ENCODE peak calls at places on chromosomes 3 and 15, in nine cellular contexts. O is DND-41, U is IMR-90, Z is endothelial cell of umbilical vein, S is fibroblast of lung, M is OCI-LY7, A is keratinocyte, Y is GM23338, T is mammary epithelial cell. F is an unnamed sample.

GRCh38 chr15:48681274-48681840 is 35.8 kb upstream of the FBN1 start:
- DNase-seq in O (no peak), U (peak), Z (no peak), Y (no peak), T (peak), A (no peak), S (peak), M (no peak), F (peak)

GRCh38 chr3:35651888-35652287 is 12.6 kb downstream of the ARPP21 start:
- DNase-seq in Y (no peak), U (peak), Z (no peak), A (no peak), T (no peak), O (no peak), S (no peak), M (no peak), F (peak)

GRCh38 chr15:67096536-67097294 is 31.3 kb downstream of the SMAD3 start:
- DNase-seq in A (no peak), O (no peak), Z (no peak), M (peak), U (peak), Y (no peak), S (no peak), T (peak), F (peak)

GRCh38 chr3:73490453-73491311 is 134.1 kb downstream of the PDZRN3 start:
- DNase-seq in T (no peak), O (no peak), A (no peak), Y (peak), U (peak), M (no peak), Z (no peak), S (peak), F (peak)

GRCh38 chr3:49058011-49058410 is 28.8 kb upstream of the IMPDH2 start:
- DNase-seq in A (no peak), U (no peak), S (no peak), Y (no peak), M (no peak), O (no peak), Z (no peak), T (no peak), F (no peak)

GRCh38 chr15:100383302-100384107 is 41.7 kb upstream of the ADAMTS17 start:
- DNase-seq in T (peak), Y (peak), S (peak), Z (no peak), O (peak), A (no peak), U (no peak), M (peak), F (peak)

GRCh38 chr15:60795889-60796288 is 316.9 kb upstream of the ICE2 start:
- DNase-seq in A (no peak), Y (no peak), T (no peak), U (no peak), Z (no peak), O (no peak), S (no peak), M (no peak), F (no peak)

GRCh38 chr15:61173899-61174689 is 55.0 kb downstream of the RORA start:
- DNase-seq in T (no peak), Y (peak), A (no peak), Z (peak), M (no peak), S (no peak), O (no peak), U (no peak), F (no peak)

GRCh38 chr3:52435246-52436101 is 9.4 kb downstream of the SEMA3G start:
- DNase-seq in S (no peak), A (no peak), U (no peak), Z (no peak), Y (no peak), M (peak), O (no peak), T (no peak), F (no peak)

GRCh38 chr3:161389445-161390036 is 18.2 kb upstream of the SPTSSB start:
- DNase-seq in M (no peak), A (no peak), U (no peak), O (no peak), Z (no peak), S (no peak), T (no peak), Y (no peak), F (no peak)

GRCh38 chr3:179840985-179841384 is 188.1 kb downstream of the USP13 start:
- DNase-seq in Y (no peak), T (peak), O (no peak), A (peak), Z (no peak), M (no peak), U (peak), S (peak), F (peak)

GRCh38 chr3:26376131-26376530 is 246.4 kb upstream of the LRRC3B start:
- DNase-seq in Z (no peak), U (no peak), S (no peak), T (no peak), Y (no peak), M (no peak), A (no peak), O (no peak), F (no peak)

GRCh38 chr3:173916799-173917198 is 519.3 kb downstream of the NLGN1 start:
- DNase-seq in T (no peak), S (no peak), M (no peak), Z (no peak), Y (no peak), O (no peak), U (no peak), A (no peak), F (no peak)

GRCh38 chr3:32304510-32304909 is 66.0 kb downstream of the CMTM8 start:
- DNase-seq in Y (no peak), U (no peak), Z (no peak), M (no peak), O (no peak), S (peak), T (no peak), A (no peak), F (no peak)

GRCh38 chr3:33030802-33031201 is 66.1 kb downstream of the GLB1 start:
- DNase-seq in Y (peak), S (no peak), Z (no peak), O (peak), T (no peak), A (no peak), M (no peak), U (no peak), F (no peak)

GRCh38 chr3:13582366-13583250 is 33.7 kb downstream of the FBLN2 start:
- DNase-seq in Y (no peak), T (no peak), A (no peak), Z (no peak), M (no peak), O (peak), S (peak), U (no peak), F (no peak)

GRCh38 chr15:96792216-96792615 is 461.7 kb downstream of the NR2F2 start:
- DNase-seq in A (no peak), Y (no peak), O (no peak), T (no peak), S (no peak), Z (no peak), M (no peak), U (no peak), F (no peak)

GRCh38 chr15:34055868-34056595 is 17.0 kb upstream of the AVEN start:
- DNase-seq in A (no peak), O (no peak), U (peak), Y (no peak), Z (peak), T (no peak), M (no peak), S (peak), F (peak)

GRCh38 chr3:23992051-23992628 is 47.1 kb downstream of the NR1D2 start:
- DNase-seq in O (no peak), U (peak), T (peak), Y (peak), Z (peak), M (no peak), S (peak), A (no peak), F (peak)

GRCh38 chr3:185094691-185095090 is 58.2 kb downstream of the C3orf70 start:
- DNase-seq in Z (no peak), A (no peak), O (no peak), T (no peak), U (peak), S (peak), M (no peak), Y (no peak), F (no peak)

GRCh38 chr3:174206607-174207192 is 652.4 kb upstream of the NAALADL2 start:
- DNase-seq in T (no peak), Y (peak), S (no peak), A (no peak), O (no peak), M (no peak), U (no peak), Z (no peak), F (no peak)

GRCh38 chr15:60511351-60512157 is 32.6 kb upstream of the ICE2 start:
- DNase-seq in A (no peak), U (peak), Z (no peak), Y (no peak), O (peak), S (peak), M (no peak), T (no peak), F (no peak)

GRCh38 chr3:178001670-178002101 is 534.5 kb upstream of the KCNMB2 start:
- DNase-seq in Y (no peak), U (no peak), A (no peak), T (no peak), M (no peak), O (peak), Z (no peak), S (no peak), F (no peak)

GRCh38 chr3:55658297-55659022 is 171.4 kb upstream of the WNT5A start:
- DNase-seq in M (peak), U (no peak), S (no peak), Z (no peak), T (no peak), A (peak), O (no peak), Y (no peak), F (no peak)
- H2AFZ ChIP-seq in M (peak), U (peak), S (no peak), Z (no peak), T (no peak), A (no peak), O (no peak), Y (no peak), F (no peak)

DNA sequence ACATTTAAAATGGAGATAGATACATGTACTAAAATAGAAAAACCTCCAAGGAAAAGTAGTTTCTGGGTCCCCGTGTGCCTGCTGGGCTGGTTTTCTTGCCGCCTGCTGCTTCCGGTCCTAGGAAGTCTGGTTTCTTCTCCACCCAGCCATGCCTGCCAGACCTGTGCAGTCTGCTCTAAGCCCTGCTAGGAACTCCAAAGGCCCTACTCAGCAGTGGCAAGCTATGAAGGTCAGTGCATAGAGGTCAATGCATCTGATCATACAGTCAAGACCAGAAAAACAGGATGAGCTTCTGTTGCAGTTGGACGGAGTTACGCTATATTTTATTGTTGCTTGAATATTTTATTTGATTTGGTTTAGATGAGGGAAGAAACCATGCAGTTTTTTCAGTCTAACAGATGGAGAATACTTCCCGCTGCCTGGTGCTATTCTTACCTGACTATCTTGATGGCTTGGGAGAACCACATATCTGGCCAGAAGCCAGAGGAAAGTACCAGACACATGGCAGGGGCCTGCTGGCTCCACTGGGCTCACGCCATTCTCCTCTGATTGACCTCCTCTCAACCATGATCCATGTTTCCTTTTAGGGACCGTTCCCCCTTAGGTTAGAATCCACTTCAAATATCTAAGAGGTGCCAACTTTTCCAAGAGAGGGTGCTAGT is 226.8 kb upstream of the ST8SIA2 start:
- DNase-seq in A (no peak), M (no peak), O (no peak), T (no peak), U (no peak), Y (no peak), Z (no peak), S (no peak), F (no peak)
- H2AFZ ChIP-seq in A (no peak), M (no peak), O (no peak), T (no peak), U (no peak), Y (no peak), Z (no peak), S (no peak), F (no peak)

GRCh38 chr3:40456940-40457823 is at the start of gene RPL14:
- DNase-seq in M (peak), O (peak), U (peak), Z (peak), S (peak), T (peak), Y (peak), A (peak), F (peak)
- H2AFZ ChIP-seq in M (peak), O (peak), U (peak), Z (peak), S (peak), T (peak), Y (peak), A (peak), F (peak)

GRCh38 chr15:84852212-84852611 is 32.2 kb upstream of the SLC28A1 start:
- DNase-seq in S (no peak), Y (no peak), A (no peak), M (no peak), T (no peak), Z (no peak), O (no peak), U (no peak), F (no peak)
- H2AFZ ChIP-seq in S (no peak), Y (no peak), A (no peak), M (no peak), T (no peak), Z (no peak), O (no peak), U (no peak), F (no peak)

GRCh38 chr3:182484184-182484583 is 309.1 kb upstream of the ATP11B start:
- DNase-seq in M (no peak), A (no peak), Y (peak), S (no peak), U (no peak), Z (no peak), T (no peak), O (no peak), F (no peak)

GRCh38 chr3:182485306-182485705 is 308.0 kb upstream of the ATP11B start:
- DNase-seq in O (no peak), S (no peak), Z (no peak), U (no peak), Y (no peak), T (peak), M (no peak), A (no peak), F (no peak)

GRCh38 chr3:182479766-182480336 is 313.5 kb upstream of the ATP11B start:
- DNase-seq in O (no peak), Z (no peak), S (no peak), T (no peak), Y (no peak), U (no peak), A (no peak), M (no peak), F (peak)

GRCh38 chr3:182484682-182485081 is 308.6 kb upstream of the ATP11B start:
- DNase-seq in M (no peak), A (no peak), T (no peak), U (no peak), Z (no peak), O (no peak), Y (peak), S (no peak), F (no peak)

DNA sequence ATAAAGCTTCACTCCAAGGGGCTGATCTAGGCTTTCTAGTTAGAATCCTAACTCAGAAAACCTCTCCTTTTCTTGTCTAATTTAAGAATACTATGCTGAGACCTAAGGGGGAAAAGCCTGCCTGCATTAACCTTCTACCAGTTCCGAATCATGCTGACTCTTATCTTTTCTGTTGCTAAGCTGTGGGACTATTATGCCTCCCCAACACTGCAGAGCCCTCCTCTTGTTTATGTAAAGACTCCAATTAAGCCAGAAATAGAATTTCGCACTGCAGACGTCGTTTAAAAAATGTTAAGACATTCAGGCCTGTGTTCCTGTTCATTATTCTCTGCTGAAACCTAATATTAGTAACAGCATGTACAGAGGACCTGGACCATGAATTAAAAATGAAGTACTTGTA is 310.6 kb upstream of the ATP11B start:
- DNase-seq in Z (no peak), U (no peak), M (no peak), A (no peak), T (no peak), Y (no peak), S (no peak), O (no peak), F (no peak)
- H2AFZ ChIP-seq in Z (no peak), U (no peak), M (peak), A (no peak), T (no peak), Y (peak), S (no peak), O (no peak), F (no peak)

F was measured in astrocyte.